ENCODE peak calls at places on chromosomes 11 and 22, in eight cellular contexts. P, H, O, S, W, K, R and N are unnamed samples.

GRCh38 chr11:61955031-61955415 is 4.9 kb downstream of the BEST1 start:
- DNase-seq in P (peak; percentile 68), H (no peak), O (peak; percentile 81), S (no peak), W (peak; percentile 93), K (peak; percentile 77), R (peak; percentile 62), N (peak; percentile 58)

GRCh38 chr11:125373426-125374391 is 122.4 kb downstream of the FEZ1 start:
- DNase-seq in P (no peak), H (no peak), O (no peak), S (peak; percentile 71), W (peak; percentile 49), K (no peak), R (no peak), N (no peak)

GRCh38 chr11:33291004-33291777 is 34.0 kb downstream of the HIPK3 start:
- DNase-seq in P (no peak), H (no peak), O (no peak), S (no peak), W (peak; percentile 28), K (peak; percentile 24), R (no peak), N (no peak)

GRCh38 chr22:50169774-50170341 is 673 bp upstream of the PANX2 start:
- DNase-seq in P (no peak), H (no peak), O (peak; percentile 67), S (no peak), W (peak; percentile 37), K (peak; percentile 43), R (no peak), N (no peak)

GRCh38 chr11:121563900-121564822 is 111.4 kb upstream of the SORL1-AS1 start:
- DNase-seq in P (no peak), H (no peak), O (no peak), S (no peak), W (no peak), K (no peak), R (no peak), N (no peak)

GRCh38 chr22:37802310-37803194 is 5.2 kb upstream of the GCAT start:
- DNase-seq in P (no peak), H (no peak), O (peak; percentile 75), S (peak; percentile 75), W (peak; percentile 59), K (peak; percentile 70), R (peak; percentile 62), N (no peak)

GRCh38 chr22:48306785-48307570 is 1520.7 kb downstream of the BRD1 start:
- DNase-seq in P (no peak), H (no peak), O (no peak), S (no peak), W (no peak), K (no peak), R (no peak), N (no peak)

GRCh38 chr11:46075168-46075567 is 46.1 kb downstream of the PHF21A start:
- DNase-seq in P (no peak), H (no peak), O (no peak), S (no peak), W (peak; percentile 73), K (no peak), R (no peak), N (peak; percentile 25)

GRCh38 chr11:116272181-116272789 is 500.5 kb downstream of the BUD13 start:
- DNase-seq in P (no peak), H (no peak), O (no peak), S (no peak), W (no peak), K (no peak), R (no peak), N (no peak)

GRCh38 chr11:7892751-7893356 is 38.2 kb downstream of the OR10A6 start:
- DNase-seq in P (no peak), H (peak; percentile 28), O (no peak), S (no peak), W (peak; percentile 78), K (peak; percentile 30), R (no peak), N (peak; percentile 74)

GRCh38 chr22:47045691-47046410 is 283.4 kb downstream of the TBC1D22A start:
- DNase-seq in P (no peak), H (no peak), O (peak; percentile 38), S (no peak), W (no peak), K (no peak), R (no peak), N (no peak)

GRCh38 chr22:47046411-47047065 is 284.1 kb downstream of the TBC1D22A start:
- DNase-seq in P (no peak), H (no peak), O (peak; percentile 29), S (no peak), W (no peak), K (no peak), R (no peak), N (no peak)

GRCh38 chr22:47042861-47043496 is 280.5 kb downstream of the TBC1D22A start:
- DNase-seq in P (no peak), H (no peak), O (peak; percentile 51), S (no peak), W (no peak), K (no peak), R (no peak), N (no peak)

GRCh38 chr22:47043835-47044721 is 281.6 kb downstream of the TBC1D22A start:
- DNase-seq in P (no peak), H (no peak), O (peak; percentile 36), S (no peak), W (peak; percentile 39), K (peak; percentile 88), R (no peak), N (no peak)

DNA sequence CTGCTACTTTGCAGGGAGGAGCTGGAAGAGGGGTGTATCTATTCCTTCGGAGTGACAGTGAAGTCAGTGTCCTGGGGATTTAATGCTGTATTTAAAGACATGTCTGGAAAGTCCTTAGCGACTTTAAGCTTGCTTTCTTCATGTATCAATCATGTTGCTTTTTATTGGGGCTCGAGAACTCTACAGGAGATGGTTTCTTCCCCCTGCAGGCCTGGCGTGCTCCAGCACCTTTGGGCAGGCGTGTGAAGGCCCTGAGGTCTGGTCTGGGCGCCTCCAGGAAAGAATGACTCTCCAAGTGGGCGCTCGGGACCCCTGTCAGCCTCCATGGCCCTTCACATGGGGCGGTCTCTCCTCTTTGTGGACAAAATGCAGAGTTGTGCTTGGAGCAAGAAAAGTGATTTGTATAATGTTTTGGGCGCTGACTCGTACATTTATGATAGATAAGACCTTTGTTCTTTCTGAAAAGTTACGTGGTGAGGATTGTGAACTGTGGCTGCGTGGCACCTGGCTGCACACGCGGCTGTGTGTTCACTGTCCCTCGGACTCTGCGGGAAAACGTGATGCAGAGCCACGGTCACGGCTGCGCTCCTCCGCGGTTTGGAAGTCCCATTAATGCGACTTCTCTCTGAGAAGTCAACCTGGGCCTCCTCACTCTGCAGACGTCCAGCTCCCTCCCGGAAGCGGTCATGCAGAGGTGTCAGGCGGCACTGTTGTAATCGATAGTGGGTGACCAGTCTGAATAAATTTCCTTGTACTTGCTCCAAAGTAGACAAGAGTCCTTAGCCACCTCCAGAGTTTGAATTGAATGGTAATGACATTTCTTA is 282.5 kb downstream of the TBC1D22A start:
- DNase-seq in P (no peak), H (no peak), O (peak; percentile 22), S (no peak), W (no peak), K (no peak), R (no peak), N (no peak)
- TF ChIP-seq CTCF in P (peak; percentile 20), H (no peak), O (no peak), S (no peak), W (no peak), K (no peak), R (no peak), N (no peak)

GRCh38 chr11:11635456-11635855 is 13.7 kb upstream of the GALNT18 start:
- DNase-seq in P (no peak), H (no peak), O (no peak), S (no peak), W (no peak), K (no peak), R (no peak), N (no peak)
- TF ChIP-seq CTCF in P (peak; percentile 40), H (no peak), O (no peak), S (peak; percentile 23), W (no peak), K (no peak), R (no peak), N (peak; percentile 32)

DNA sequence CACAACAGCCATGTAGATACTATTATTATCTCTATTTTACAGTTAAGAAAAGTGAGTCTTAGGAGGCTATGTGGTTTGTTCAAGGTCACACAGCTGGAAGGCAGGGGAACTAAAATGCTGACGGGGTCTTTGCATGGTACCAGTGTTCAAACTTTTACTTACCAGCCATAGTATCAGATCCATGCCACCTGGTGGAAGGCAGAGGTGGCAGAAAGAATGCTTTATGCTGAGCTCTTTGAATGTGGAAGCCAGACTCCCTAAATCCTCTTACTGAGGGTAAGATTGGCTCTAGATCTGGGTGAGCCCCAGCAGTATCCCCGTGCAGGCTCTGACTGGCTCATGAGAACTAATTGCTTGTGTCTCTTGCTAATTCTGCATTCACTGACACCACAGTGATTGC is 54.3 kb upstream of the NAV2 start:
- DNase-seq in P (no peak), H (no peak), O (no peak), S (no peak), W (no peak), K (no peak), R (no peak), N (no peak)
- TF ChIP-seq CTCF in P (peak; percentile 23), H (peak; percentile 8), O (no peak), S (no peak), W (peak; percentile 25), K (no peak), R (no peak), N (peak; percentile 46)

GRCh38 chr11:110711448-110711775 is 825 bp downstream of the ARHGAP20 start:
- DNase-seq in P (no peak), H (no peak), O (no peak), S (no peak), W (no peak), K (no peak), R (no peak), N (no peak)

GRCh38 chr11:110713469-110713776 is 1.2 kb upstream of the ARHGAP20 start:
- DNase-seq in P (no peak), H (no peak), O (peak; percentile 42), S (peak; percentile 37), W (no peak), K (no peak), R (no peak), N (no peak)

GRCh38 chr11:110711776-110712642 is at the start of gene ARHGAP20:
- DNase-seq in P (peak; percentile 75), H (no peak), O (peak; percentile 85), S (peak; percentile 62), W (peak; percentile 67), K (peak; percentile 52), R (peak; percentile 74), N (peak; percentile 34)

GRCh38 chr11:110710520-110711381 is 1.5 kb downstream of the ARHGAP20 start:
- DNase-seq in P (peak; percentile 69), H (no peak), O (peak; percentile 73), S (peak; percentile 40), W (peak; percentile 31), K (peak; percentile 25), R (peak; percentile 87), N (no peak)

DNA sequence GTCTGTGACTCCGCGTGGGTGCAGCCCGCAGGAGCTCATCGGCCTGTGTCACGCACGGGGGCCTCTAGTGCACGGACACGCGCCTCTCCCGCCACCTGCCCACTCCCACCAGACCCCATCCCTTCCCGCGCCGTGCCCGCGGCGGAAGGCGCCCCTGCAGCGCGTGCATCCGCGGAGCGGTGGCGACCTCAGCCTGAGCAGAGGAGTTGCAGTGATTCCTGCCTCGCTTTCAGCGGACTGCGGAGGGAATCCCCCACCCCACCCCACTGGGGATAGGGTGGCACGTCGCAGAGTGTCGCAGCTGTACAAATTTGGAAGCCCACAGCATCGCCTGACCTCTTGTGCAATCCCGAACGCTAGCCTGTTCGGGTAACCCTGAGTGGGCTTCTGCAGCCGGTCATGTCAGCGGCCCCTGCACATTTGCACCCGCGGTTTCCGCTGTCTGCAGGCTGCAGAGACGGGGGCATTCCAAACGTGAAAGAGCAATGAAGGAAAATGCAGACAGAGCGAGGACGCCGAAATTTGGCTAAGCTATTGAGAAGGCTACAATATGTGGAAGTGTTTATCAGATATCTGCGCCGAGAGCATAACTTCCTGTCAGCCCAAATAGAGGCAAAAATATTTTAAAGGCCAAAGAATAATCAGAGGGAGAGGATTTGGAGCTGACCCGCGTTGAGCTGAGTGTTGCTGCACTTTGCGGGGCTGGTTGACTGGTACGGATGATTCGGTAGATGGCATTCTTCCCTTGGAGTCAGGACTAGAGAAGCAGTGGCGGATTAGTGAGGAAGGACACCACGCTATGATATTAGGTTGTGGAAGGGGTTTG is 619 bp upstream of the ARHGAP20 start:
- DNase-seq in P (no peak), H (no peak), O (peak; percentile 52), S (peak; percentile 58), W (peak; percentile 67), K (peak; percentile 3), R (peak; percentile 62), N (no peak)
- TF ChIP-seq CTCF in P (no peak), H (no peak), O (peak; percentile 30), S (peak; percentile 20), W (peak; percentile 23), K (no peak), R (no peak), N (no peak)